ENCODE peak calls at places on chromosomes 16 and 17, in ten cellular contexts. V, G, F, S, B, N, Q, P, U and M are unnamed samples.

GRCh38 chr17:7686221-7687071 is 844 bp downstream of the TP53 start:
- DNase-seq in V (peak; percentile 75), G (peak; percentile 77), F (peak; percentile 82), S (peak; percentile 98), B (peak; percentile 78), N (no peak), Q (peak; percentile 76), P (peak; percentile 82), U (peak; percentile 65), M (peak; percentile 92)

GRCh38 chr17:34723875-34724274 is 144.5 kb downstream of the TMEM132E start:
- DNase-seq in V (no peak), G (no peak), F (no peak), S (no peak), B (no peak), N (no peak), Q (no peak), P (no peak), U (no peak), M (no peak)

GRCh38 chr17:55649935-55650597 is 72.6 kb downstream of the TMEM100 start:
- DNase-seq in V (no peak), G (no peak), F (no peak), S (no peak), B (no peak), N (no peak), Q (no peak), P (no peak), U (no peak), M (no peak)

GRCh38 chr17:79154446-79154845 is 79.8 kb downstream of the ENGASE start:
- DNase-seq in V (no peak), G (no peak), F (no peak), S (no peak), B (no peak), N (no peak), Q (peak; percentile 82), P (no peak), U (no peak), M (no peak)

GRCh38 chr16:49674255-49674980 is 181.5 kb downstream of the ZNF423 start:
- DNase-seq in V (no peak), G (no peak), F (no peak), S (no peak), B (no peak), N (no peak), Q (no peak), P (no peak), U (no peak), M (no peak)

GRCh38 chr17:40106760-40107265 is 6.4 kb upstream of the NR1D1 start:
- DNase-seq in V (peak; percentile 22), G (no peak), F (no peak), S (no peak), B (no peak), N (no peak), Q (peak; percentile 33), P (no peak), U (no peak), M (no peak)

GRCh38 chr16:23207485-23207884 is 24.9 kb downstream of the SCNN1G start:
- DNase-seq in V (no peak), G (no peak), F (no peak), S (peak; percentile 98), B (no peak), N (no peak), Q (no peak), P (no peak), U (no peak), M (no peak)

GRCh38 chr16:86578499-86579267 is at the start of gene FOXL1:
- DNase-seq in V (peak; percentile 36), G (no peak), F (no peak), S (no peak), B (no peak), N (no peak), Q (peak; percentile 57), P (no peak), U (no peak), M (no peak)

GRCh38 chr17:50948711-50949110 is 82.6 kb upstream of the TOB1 start:
- DNase-seq in V (no peak), G (no peak), F (no peak), S (no peak), B (no peak), N (no peak), Q (no peak), P (no peak), U (no peak), M (no peak)

GRCh38 chr17:29043539-29044165 is 711 bp downstream of the PIPOX start:
- DNase-seq in V (no peak), G (no peak), F (no peak), S (no peak), B (no peak), N (no peak), Q (no peak), P (no peak), U (no peak), M (peak; percentile 73)

GRCh38 chr17:29949708-29950107 is 8.3 kb downstream of the EFCAB5 start:
- DNase-seq in V (no peak), G (no peak), F (no peak), S (peak; percentile 60), B (no peak), N (no peak), Q (no peak), P (no peak), U (no peak), M (no peak)

GRCh38 chr16:65521685-65522338 is 399.9 kb upstream of the CDH11 start:
- DNase-seq in V (peak; percentile 11), G (no peak), F (no peak), S (no peak), B (no peak), N (no peak), Q (no peak), P (no peak), U (no peak), M (no peak)

GRCh38 chr17:46191332-46192210 is 1.7 kb downstream of the KANSL1 start:
- DNase-seq in V (no peak), G (peak; percentile 64), F (no peak), S (peak; percentile 48), B (peak; percentile 97), N (no peak), Q (no peak), P (no peak), U (no peak), M (peak; percentile 59)